ENCODE peak calls at places on chromosomes 11 and 22, in seven cellular contexts. One of them, this sample, is unnamed. For H3K4me1, the result is how much of the 10 kb centered on the place peaks cover.

GRCh38 chr11:724733-725386 is 18.8 kb downstream of the EPS8L2 start:
- DNase-seq in adrenal gland: no peak
- DNase-seq in GM23248: no peak
- DNase-seq in A549: no peak
- DNase-seq in esophagus squamous epithelium: no peak
- DNase-seq in transverse colon: no peak
- DNase-seq in H9: no peak
- DNase-seq in this sample: peak

GRCh38 chr22:47213571-47214230 is 451.3 kb downstream of the TBC1D22A start:
- DNase-seq in adrenal gland: peak
- DNase-seq in GM23248: peak
- DNase-seq in A549: peak
- DNase-seq in esophagus squamous epithelium: no peak
- DNase-seq in transverse colon: peak
- DNase-seq in H9: peak
- DNase-seq in this sample: no peak

GRCh38 chr11:76371170-76371569 is 9.8 kb downstream of the THAP12 start:
- DNase-seq in adrenal gland: no peak
- DNase-seq in GM23248: peak
- DNase-seq in A549: peak
- DNase-seq in esophagus squamous epithelium: no peak
- DNase-seq in transverse colon: no peak
- DNase-seq in H9: no peak
- DNase-seq in this sample: no peak

GRCh38 chr11:131838016-131838415 is 467.6 kb downstream of the NTM start:
- DNase-seq in adrenal gland: no peak
- DNase-seq in GM23248: no peak
- DNase-seq in A549: no peak
- DNase-seq in esophagus squamous epithelium: no peak
- DNase-seq in transverse colon: no peak
- DNase-seq in H9: no peak
- DNase-seq in this sample: no peak

GRCh38 chr11:60159868-60160267 is 23.0 kb downstream of the MS4A6A start:
- DNase-seq in adrenal gland: no peak
- DNase-seq in GM23248: no peak
- DNase-seq in A549: no peak
- DNase-seq in esophagus squamous epithelium: no peak
- DNase-seq in transverse colon: no peak
- DNase-seq in H9: no peak
- DNase-seq in this sample: no peak

GRCh38 chr11:128575956-128576340 is 11.4 kb downstream of the ETS1 start:
- DNase-seq in adrenal gland: peak
- DNase-seq in GM23248: peak
- DNase-seq in A549: no peak
- DNase-seq in esophagus squamous epithelium: no peak
- DNase-seq in transverse colon: peak
- DNase-seq in H9: no peak
- DNase-seq in this sample: peak

GRCh38 chr22:25062378-25063095 is 110.0 kb downstream of the KIAA1671 start:
- DNase-seq in adrenal gland: no peak
- DNase-seq in GM23248: no peak
- DNase-seq in A549: no peak
- DNase-seq in esophagus squamous epithelium: no peak
- DNase-seq in transverse colon: peak
- DNase-seq in H9: no peak
- DNase-seq in this sample: no peak

GRCh38 chr22:19148417-19149046 is 1.6 kb downstream of the GSC2 start:
- DNase-seq in adrenal gland: no peak
- DNase-seq in GM23248: no peak
- DNase-seq in A549: no peak
- DNase-seq in esophagus squamous epithelium: no peak
- DNase-seq in transverse colon: no peak
- DNase-seq in H9: no peak
- DNase-seq in this sample: no peak

GRCh38 chr11:95720219-95720618 is 69.4 kb downstream of the FAM76B start:
- DNase-seq in adrenal gland: no peak
- DNase-seq in GM23248: no peak
- DNase-seq in A549: no peak
- DNase-seq in esophagus squamous epithelium: no peak
- DNase-seq in transverse colon: no peak
- DNase-seq in H9: no peak
- DNase-seq in this sample: no peak

GRCh38 chr11:76153609-76153949 is 52.7 kb downstream of the WNT11 start:
- DNase-seq in adrenal gland: peak
- DNase-seq in GM23248: peak
- DNase-seq in A549: no peak
- DNase-seq in esophagus squamous epithelium: no peak
- DNase-seq in transverse colon: no peak
- DNase-seq in H9: no peak
- DNase-seq in this sample: peak

GRCh38 chr11:59778122-59778521 is 22.9 kb downstream of the STX3 start:
- DNase-seq in adrenal gland: peak
- DNase-seq in GM23248: peak
- DNase-seq in A549: peak
- DNase-seq in esophagus squamous epithelium: no peak
- DNase-seq in transverse colon: peak
- DNase-seq in H9: no peak
- DNase-seq in this sample: no peak

GRCh38 chr11:120513436-120514315 is 2.1 kb downstream of the GRIK4 start:
- DNase-seq in adrenal gland: no peak
- DNase-seq in GM23248: no peak
- DNase-seq in A549: no peak
- DNase-seq in esophagus squamous epithelium: no peak
- DNase-seq in transverse colon: no peak
- DNase-seq in H9: no peak
- DNase-seq in this sample: no peak

GRCh38 chr22:18056161-18056666 is 21.6 kb upstream of the PEX26 start:
- DNase-seq in adrenal gland: peak
- DNase-seq in GM23248: peak
- DNase-seq in A549: no peak
- DNase-seq in esophagus squamous epithelium: no peak
- DNase-seq in transverse colon: peak
- DNase-seq in H9: no peak
- DNase-seq in this sample: no peak

GRCh38 chr11:14908214-14908880 is 16.3 kb upstream of the CYP2R1 start:
- DNase-seq in adrenal gland: no peak
- DNase-seq in GM23248: peak
- DNase-seq in A549: peak
- DNase-seq in esophagus squamous epithelium: no peak
- DNase-seq in transverse colon: peak
- DNase-seq in H9: peak
- DNase-seq in this sample: no peak

GRCh38 chr11:10607462-10607861 is 39.0 kb upstream of the LYVE1 start:
- DNase-seq in adrenal gland: peak
- DNase-seq in GM23248: no peak
- DNase-seq in A549: no peak
- DNase-seq in esophagus squamous epithelium: no peak
- DNase-seq in transverse colon: no peak
- DNase-seq in H9: no peak
- DNase-seq in this sample: no peak
- H3K27ac ChIP-seq in adrenal gland: peak
- H3K27ac ChIP-seq in GM23248: no peak
- H3K27ac ChIP-seq in A549: no peak
- H3K27ac ChIP-seq in esophagus squamous epithelium: peak
- H3K27ac ChIP-seq in transverse colon: peak
- H3K27ac ChIP-seq in H9: no peak
- H3K27ac ChIP-seq in this sample: no peak

DNA sequence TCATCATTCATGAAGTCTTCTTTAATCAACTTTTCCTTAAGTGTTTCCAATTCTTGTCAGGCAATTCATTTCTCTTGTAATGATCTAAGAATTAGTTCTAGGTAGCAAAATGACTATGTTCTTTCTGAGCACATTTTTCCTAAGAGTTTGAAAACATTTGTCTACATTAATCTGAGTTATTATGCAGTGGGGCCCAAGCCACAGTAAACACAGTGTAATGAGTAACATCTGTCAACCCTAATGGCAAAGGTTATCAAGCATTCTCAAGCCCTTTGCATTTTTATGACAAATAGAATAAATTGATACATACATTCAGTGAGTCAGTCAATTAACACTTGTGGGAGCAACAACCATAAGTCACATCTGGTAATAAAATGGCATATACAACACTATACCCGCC is 106.7 kb upstream of the ZC3H12C start:
- DNase-seq in adrenal gland: no peak
- DNase-seq in GM23248: no peak
- DNase-seq in A549: no peak
- DNase-seq in esophagus squamous epithelium: no peak
- DNase-seq in transverse colon: no peak
- DNase-seq in H9: no peak
- DNase-seq in this sample: no peak
- H3K4me1 ChIP-seq in adrenal gland: under half
- H3K4me1 ChIP-seq in GM23248: under half
- H3K4me1 ChIP-seq in A549: under half
- H3K4me1 ChIP-seq in esophagus squamous epithelium: under half
- H3K4me1 ChIP-seq in transverse colon: under half
- H3K4me1 ChIP-seq in H9: under half
- H3K4me1 ChIP-seq in this sample: under half

DNA sequence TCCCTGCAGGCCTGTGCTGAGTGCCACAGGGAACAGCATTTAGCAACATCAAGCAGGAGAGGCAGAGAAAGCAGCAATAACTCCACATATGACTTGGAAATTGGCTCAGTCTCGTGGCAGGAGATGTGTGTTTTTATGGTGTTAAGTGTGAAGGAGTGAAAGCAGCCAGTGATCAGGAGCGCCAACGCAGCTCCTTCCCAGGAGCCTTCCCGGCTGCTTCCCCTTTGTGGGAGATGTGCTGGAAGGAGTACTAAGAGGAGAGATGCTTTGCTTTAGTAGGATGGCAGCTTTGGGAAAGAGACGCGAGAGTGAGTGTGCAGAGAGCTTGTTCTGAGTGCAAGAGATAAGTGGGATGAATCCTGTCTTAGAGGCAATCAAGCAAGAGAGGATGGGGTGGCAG is 54.7 kb upstream of the KIRREL3 start:
- DNase-seq in adrenal gland: no peak
- DNase-seq in GM23248: no peak
- DNase-seq in A549: no peak
- DNase-seq in esophagus squamous epithelium: no peak
- DNase-seq in transverse colon: no peak
- DNase-seq in H9: no peak
- DNase-seq in this sample: no peak
- H3K27ac ChIP-seq in adrenal gland: no peak
- H3K27ac ChIP-seq in GM23248: no peak
- H3K27ac ChIP-seq in A549: no peak
- H3K27ac ChIP-seq in esophagus squamous epithelium: no peak
- H3K27ac ChIP-seq in transverse colon: no peak
- H3K27ac ChIP-seq in H9: no peak
- H3K27ac ChIP-seq in this sample: no peak

DNA sequence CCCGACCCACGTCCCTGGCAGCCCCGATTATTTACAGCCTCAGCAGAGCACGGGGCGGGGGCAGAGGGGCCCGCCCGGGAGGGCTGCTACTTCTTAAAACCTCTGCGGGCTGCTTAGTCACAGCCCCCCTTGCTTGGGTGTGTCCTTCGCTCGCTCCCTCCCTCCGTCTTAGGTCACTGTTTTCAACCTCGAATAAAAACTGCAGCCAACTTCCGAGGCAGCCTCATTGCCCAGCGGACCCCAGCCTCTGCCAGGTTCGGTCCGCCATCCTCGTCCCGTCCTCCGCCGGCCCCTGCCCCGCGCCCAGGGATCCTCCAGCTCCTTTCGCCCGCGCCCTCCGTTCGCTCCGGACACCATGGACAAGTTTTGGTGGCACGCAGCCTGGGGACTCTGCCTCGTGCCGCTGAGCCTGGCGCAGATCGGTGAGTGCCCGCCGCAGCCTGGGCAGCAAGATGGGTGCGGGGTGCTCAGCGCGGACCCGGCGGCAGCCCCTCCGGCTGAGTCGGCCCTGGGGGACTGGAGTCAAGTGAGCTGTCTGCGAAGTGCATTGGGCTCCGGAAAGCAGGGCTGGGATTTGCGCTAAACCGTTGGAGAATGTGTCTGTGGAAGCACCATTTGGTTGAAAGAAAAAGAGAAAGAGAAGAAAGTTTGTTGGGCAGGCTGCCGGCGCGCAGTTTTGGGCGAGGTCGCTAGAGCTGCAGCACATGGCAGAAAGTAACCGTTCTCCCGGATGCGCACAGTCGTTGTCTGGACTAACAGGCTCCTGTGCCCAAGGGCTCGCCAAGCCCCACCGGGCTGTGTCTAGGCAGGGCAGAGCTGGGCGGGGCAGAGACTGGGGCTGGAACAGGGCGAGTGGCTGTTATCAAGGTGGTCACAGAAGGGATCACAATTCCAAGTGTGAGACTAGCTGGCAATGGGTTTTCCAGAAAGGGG is at the start of gene CD44:
- DNase-seq in adrenal gland: peak
- DNase-seq in GM23248: peak
- DNase-seq in A549: peak
- DNase-seq in esophagus squamous epithelium: peak
- DNase-seq in transverse colon: peak
- DNase-seq in H9: peak
- DNase-seq in this sample: peak
- H3K4me1 ChIP-seq in adrenal gland: under half
- H3K4me1 ChIP-seq in GM23248: under half
- H3K4me1 ChIP-seq in A549: half or more
- H3K4me1 ChIP-seq in esophagus squamous epithelium: under half
- H3K4me1 ChIP-seq in transverse colon: half or more
- H3K4me1 ChIP-seq in H9: under half
- H3K4me1 ChIP-seq in this sample: under half

GRCh38 chr22:29642694-29643093 is 39.3 kb downstream of the NF2 start:
- DNase-seq in adrenal gland: no peak
- DNase-seq in GM23248: no peak
- DNase-seq in A549: no peak
- DNase-seq in esophagus squamous epithelium: no peak
- DNase-seq in transverse colon: no peak
- DNase-seq in H9: no peak
- DNase-seq in this sample: no peak
- H3K27ac ChIP-seq in adrenal gland: no peak
- H3K27ac ChIP-seq in GM23248: no peak
- H3K27ac ChIP-seq in A549: no peak
- H3K27ac ChIP-seq in esophagus squamous epithelium: no peak
- H3K27ac ChIP-seq in transverse colon: no peak
- H3K27ac ChIP-seq in H9: no peak
- H3K27ac ChIP-seq in this sample: no peak